ENCODE peak calls at places on chromosomes 3 and 15, in four cellular contexts. D, Z, W and V are unnamed samples.
A peak's percentile ranks its signal among the peaks of the same experiment; 100 is the strongest.

GRCh38 chr3:150653110-150653561 is 50.0 kb downstream of the SELENOT start:
- DNase-seq in D (no peak), Z (no peak), W (no peak), V (no peak)

GRCh38 chr3:184377882-184378445 is at the start of gene THPO:
- DNase-seq in D (no peak), Z (peak; percentile 90), W (peak; percentile 72), V (no peak)

GRCh38 chr15:40633178-40633577 is 39.1 kb downstream of the KNL1 start:
- DNase-seq in D (no peak), Z (peak; percentile 7), W (no peak), V (no peak)

GRCh38 chr3:54951405-54951804 is 23.5 kb upstream of the LRTM1 start:
- DNase-seq in D (no peak), Z (peak; percentile 3), W (peak; percentile 23), V (no peak)

GRCh38 chr3:170330366-170330765 is 27.1 kb upstream of the SKIL start:
- DNase-seq in D (peak; percentile 28), Z (peak; percentile 68), W (peak; percentile 67), V (peak; percentile 30)

GRCh38 chr3:49530231-49530630 is 24.0 kb upstream of the BSN start:
- DNase-seq in D (no peak), Z (no peak), W (no peak), V (no peak)

GRCh38 chr15:75666823-75667501 is 19.2 kb downstream of the SNX33 start:
- DNase-seq in D (peak; percentile 91), Z (peak; percentile 37), W (no peak), V (peak; percentile 86)

GRCh38 chr3:72481542-72481941 is 366.7 kb downstream of the SHQ1 start:
- DNase-seq in D (no peak), Z (no peak), W (no peak), V (no peak)

GRCh38 chr15:74417670-74418069 is 16.1 kb downstream of the SEMA7A start:
- DNase-seq in D (no peak), Z (no peak), W (no peak), V (no peak)

GRCh38 chr3:63625161-63625560 is 27.3 kb upstream of the SNTN start:
- DNase-seq in D (no peak), Z (no peak), W (no peak), V (no peak)

GRCh38 chr3:165196577-165197561 is 685 bp upstream of the SLITRK3 start:
- DNase-seq in D (no peak), Z (no peak), W (no peak), V (no peak)

GRCh38 chr15:71443538-71443937 is 328.3 kb downstream of the THSD4 start:
- DNase-seq in D (no peak), Z (peak; percentile 23), W (peak; percentile 47), V (peak; percentile 61)

GRCh38 chr3:5205165-5205941 is 17.8 kb downstream of the EDEM1 start:
- DNase-seq in D (no peak), Z (no peak), W (no peak), V (no peak)

GRCh38 chr3:178146406-178146831 is 389.8 kb upstream of the KCNMB2 start:
- DNase-seq in D (no peak), Z (no peak), W (no peak), V (no peak)

GRCh38 chr3:108042300-108042699 is 48.5 kb downstream of the CD47 start:
- DNase-seq in D (no peak), Z (no peak), W (no peak), V (no peak)

GRCh38 chr15:74906193-74906449 is 530 bp downstream of the FAM219B start:
- DNase-seq in D (no peak), Z (no peak), W (peak; percentile 47), V (no peak)

GRCh38 chr3:46558184-46559029 is 7.7 kb downstream of the LRRC2 start:
- DNase-seq in D (peak; percentile 90), Z (peak; percentile 93), W (peak; percentile 98), V (peak; percentile 71)

GRCh38 chr15:59160880-59161593 is 45.6 kb upstream of the LDHAL6B start:
- DNase-seq in D (no peak), Z (peak; percentile 25), W (peak; percentile 62), V (peak; percentile 2)

GRCh38 chr15:78374436-78375393 is 34.6 kb downstream of the CRABP1 start:
- DNase-seq in D (peak; percentile 71), Z (peak; percentile 90), W (peak; percentile 41), V (no peak)

GRCh38 chr3:127073931-127074820 is 91.3 kb downstream of the PLXNA1 start:
- DNase-seq in D (no peak), Z (no peak), W (no peak), V (no peak)

GRCh38 chr15:98941595-98942255 is 65.9 kb downstream of the PGPEP1L start:
- DNase-seq in D (no peak), Z (no peak), W (no peak), V (no peak)

GRCh38 chr15:23646165-23647000 is 1.3 kb downstream of the MAGEL2 start:
- DNase-seq in D (no peak), Z (no peak), W (no peak), V (no peak)

GRCh38 chr3:127026036-127026435 is 43.1 kb downstream of the PLXNA1 start:
- DNase-seq in D (no peak), Z (no peak), W (no peak), V (no peak)

GRCh38 chr3:33807190-33807589 is 8.8 kb downstream of the PDCD6IP start:
- DNase-seq in D (no peak), Z (no peak), W (no peak), V (no peak)

DNA sequence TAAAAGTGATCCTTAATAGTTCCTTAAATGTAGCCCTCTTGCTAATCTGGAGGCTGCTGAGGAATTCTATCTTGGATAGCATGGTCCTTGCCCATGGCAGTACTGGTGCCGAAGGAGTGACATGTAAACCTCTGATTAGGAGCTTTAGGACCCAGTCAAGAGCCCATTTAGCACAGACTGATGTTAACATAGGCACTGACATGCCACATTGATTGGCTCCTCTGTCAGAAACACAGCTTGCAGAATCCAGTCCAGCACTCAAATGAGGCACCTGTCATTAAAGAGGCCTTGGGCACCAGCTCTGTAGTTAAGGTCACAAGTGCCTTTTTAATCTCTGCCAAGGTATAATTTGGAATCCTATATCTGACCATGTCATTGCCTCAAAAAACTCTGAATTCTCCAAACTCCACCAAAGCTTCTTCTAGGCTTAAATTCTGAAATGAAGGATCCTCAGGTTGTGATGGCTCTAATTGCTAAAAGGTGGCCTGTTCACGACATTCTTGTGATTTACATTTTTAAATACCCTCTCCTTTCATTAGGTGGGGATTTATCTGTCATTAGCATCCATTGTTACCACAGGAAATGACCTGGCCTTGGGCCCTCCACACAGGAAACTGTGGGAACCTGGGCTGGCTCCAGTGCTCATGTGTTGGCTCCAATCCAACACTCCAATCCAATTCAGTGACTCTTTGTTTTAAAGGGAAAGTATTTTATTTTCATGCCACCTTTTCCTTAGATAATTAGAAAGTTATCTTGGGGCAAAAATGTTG is 57.3 kb upstream of the RNF7 start:
- DNase-seq in D (no peak), Z (no peak), W (peak; percentile 45), V (no peak)
- TF ChIP-seq TCF7L2 in D (no peak), Z (no peak), W (no peak), V (no peak)

GRCh38 chr3:196739671-196740475 is at the start of gene PAK2:
- DNase-seq in D (peak; percentile 67), Z (peak; percentile 71), W (peak; percentile 95), V (peak; percentile 43)

GRCh38 chr3:196736670-196737374 is 2.8 kb upstream of the PAK2 start:
- DNase-seq in D (no peak), Z (peak; percentile 80), W (no peak), V (no peak)

GRCh38 chr3:196737655-196738054 is 2.0 kb upstream of the PAK2 start:
- DNase-seq in D (no peak), Z (peak; percentile 36), W (no peak), V (no peak)

GRCh38 chr3:196741401-196741761 is 1.7 kb downstream of the PAK2 start:
- DNase-seq in D (no peak), Z (no peak), W (peak; percentile 16), V (no peak)

DNA sequence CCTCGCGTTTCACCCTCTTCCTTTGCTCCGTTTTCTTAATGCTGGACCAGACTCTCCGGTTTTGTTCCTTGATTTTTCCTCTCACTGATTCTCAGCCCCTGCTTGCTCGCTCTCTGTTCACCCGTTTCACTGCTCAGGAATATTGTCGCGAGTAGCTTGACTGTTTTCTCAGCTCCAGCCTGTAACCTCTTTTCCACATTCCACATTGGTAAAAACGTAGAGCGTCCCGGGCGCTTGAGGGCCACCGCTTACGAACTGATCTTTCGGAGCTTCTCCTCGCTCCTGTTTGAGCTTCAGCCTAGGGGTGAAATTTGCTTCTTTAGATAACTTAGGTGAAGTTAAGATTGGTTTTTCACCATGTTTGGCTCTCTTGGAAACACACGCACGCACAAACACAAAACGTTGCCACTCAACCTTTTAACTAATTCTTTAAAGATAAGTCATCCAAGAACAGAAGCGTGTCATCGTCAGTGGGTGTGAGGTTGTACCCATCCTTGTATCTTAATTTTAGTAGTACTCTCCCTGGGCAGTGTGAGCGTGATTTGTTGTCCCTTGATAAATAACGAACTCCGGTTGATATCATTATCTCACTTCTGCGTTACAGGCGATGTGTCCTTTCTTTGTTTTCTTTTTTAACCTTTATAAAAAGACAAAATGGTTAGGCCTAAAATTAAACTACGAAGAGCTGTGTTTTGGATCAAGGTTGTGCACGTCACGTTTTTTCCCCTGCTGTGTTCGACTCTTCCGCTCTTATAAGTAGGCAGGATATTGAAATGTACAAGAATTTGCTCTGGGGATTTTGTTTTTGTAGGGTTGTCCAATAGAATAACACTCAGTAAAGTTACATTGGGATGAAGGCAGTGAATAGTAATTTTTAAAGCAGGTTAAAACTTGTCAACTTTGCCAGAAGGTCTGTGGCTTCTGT is 1.1 kb downstream of the PAK2 start:
- DNase-seq in D (no peak), Z (peak; percentile 45), W (peak; percentile 59), V (peak; percentile 27)
- TF ChIP-seq TCF7L2 in D (no peak), Z (no peak), W (no peak), V (no peak)

DNA sequence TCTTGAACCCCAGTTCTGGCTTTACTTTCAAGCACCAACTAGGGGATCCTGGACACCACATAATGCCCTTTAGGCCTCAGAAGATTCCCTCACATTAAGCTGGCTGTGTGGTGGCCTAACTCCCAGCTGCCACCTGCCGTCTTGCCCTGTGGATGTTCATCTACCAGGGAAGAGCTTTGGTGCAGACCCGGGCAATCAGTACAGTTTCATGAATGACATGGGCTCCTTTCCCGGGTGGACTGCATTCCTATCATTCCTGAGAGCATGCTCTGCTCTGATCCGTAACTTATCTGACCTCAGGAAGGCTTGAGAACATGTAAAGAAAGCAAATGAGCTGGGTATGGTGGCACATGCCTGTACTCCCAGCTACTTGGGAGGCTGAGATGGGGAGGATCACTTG is 50.0 kb upstream of the GSK3B start:
- DNase-seq in D (no peak), Z (peak; percentile 39), W (no peak), V (no peak)
- TF ChIP-seq TCF7L2 in D (no peak), Z (no peak), W (no peak), V (no peak)

DNA sequence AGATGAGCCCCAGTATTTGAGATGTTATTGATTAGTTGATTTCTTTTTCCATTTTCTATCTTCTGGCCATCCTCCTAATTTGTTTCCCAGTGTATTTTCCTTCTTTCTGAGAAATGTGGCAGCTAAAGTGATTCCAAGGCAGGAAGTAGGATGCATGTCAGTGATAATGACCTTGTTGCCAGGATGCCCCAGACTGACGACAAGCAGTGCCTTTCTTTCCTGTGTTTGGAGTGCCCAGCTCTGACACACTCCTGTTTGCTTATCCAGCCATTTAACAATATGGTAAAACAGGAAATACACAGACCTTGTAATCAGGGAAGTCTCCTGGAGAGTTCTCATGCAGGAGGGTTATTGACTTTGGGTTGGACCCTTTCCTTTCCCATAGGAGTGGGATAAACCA is 20.4 kb downstream of the TMOD2 start:
- DNase-seq in D (no peak), Z (no peak), W (no peak), V (no peak)
- TF ChIP-seq TCF7L2 in D (no peak), Z (no peak), W (no peak), V (no peak)